ENCODE peak calls at places on chromosomes 2 and 18, in six cellular contexts. P is stomach, G is A549, V is HCT116, T is Peyer's patch, K is transverse colon. F is an unnamed sample.

GRCh38 chr2:237165405-237166276 is 80.0 kb downstream of the COPS8 start:
- DNase-seq in V (peak), T (no peak), G (no peak), K (no peak), P (no peak), F (no peak)

GRCh38 chr2:57296795-57297517 is 749.6 kb upstream of the VRK2 start:
- DNase-seq in K (no peak), T (no peak), G (no peak), P (no peak), V (no peak), F (no peak)

GRCh38 chr18:12946549-12947354 is 1.1 kb upstream of the SEH1L start:
- DNase-seq in P (peak), K (peak), G (peak), T (no peak), V (peak), F (peak)

GRCh38 chr2:204635478-204635877 is 90.2 kb downstream of the PARD3B start:
- DNase-seq in V (no peak), T (no peak), G (no peak), K (no peak), P (no peak), F (no peak)

GRCh38 chr18:50647237-50647636 is 87.3 kb downstream of the MAPK4 start:
- DNase-seq in V (no peak), T (no peak), G (no peak), P (no peak), K (no peak), F (no peak)

GRCh38 chr2:39469807-39470206 is 32.7 kb upstream of the MAP4K3 start:
- DNase-seq in K (peak), T (no peak), P (peak), V (no peak), G (no peak), F (peak)

GRCh38 chr2:38106420-38107182 is 30.6 kb upstream of the CYP1B1 start:
- DNase-seq in V (no peak), K (no peak), T (no peak), P (no peak), G (no peak), F (peak)

GRCh38 chr2:223815186-223815883 is 22.0 kb downstream of the AP1S3 start:
- DNase-seq in V (peak), K (no peak), T (no peak), P (no peak), G (peak), F (peak)

GRCh38 chr2:239304533-239305221 is 96.1 kb downstream of the HDAC4 start:
- DNase-seq in K (peak), V (no peak), P (peak), T (no peak), G (no peak), F (no peak)

GRCh38 chr18:13540783-13541182 is 185.6 kb downstream of the FAM210A start:
- DNase-seq in G (no peak), V (no peak), P (no peak), K (no peak), T (no peak), F (no peak)

GRCh38 chr2:26758790-26759321 is 5.2 kb upstream of the SLC35F6 start:
- DNase-seq in G (no peak), K (no peak), T (no peak), V (no peak), P (no peak), F (no peak)

GRCh38 chr2:19187323-19188020 is 171.0 kb downstream of the OSR1 start:
- DNase-seq in G (no peak), K (no peak), V (peak), T (no peak), P (no peak), F (peak)

GRCh38 chr2:241071677-241072111 is 30.4 kb downstream of the MTERF4 start:
- DNase-seq in G (no peak), K (no peak), V (no peak), T (peak), P (no peak), F (no peak)

GRCh38 chr2:224403657-224404056 is 1.8 kb upstream of the FAM124B start:
- DNase-seq in G (no peak), V (no peak), P (no peak), T (no peak), K (no peak), F (no peak)

GRCh38 chr2:12539306-12539705 is 177.4 kb upstream of the TRIB2 start:
- DNase-seq in V (no peak), T (no peak), K (no peak), G (no peak), P (no peak), F (no peak)

GRCh38 chr2:168220971-168221819 is 26.2 kb downstream of the STK39 start:
- DNase-seq in T (no peak), K (no peak), P (no peak), V (no peak), G (no peak), F (no peak)

GRCh38 chr2:96870631-96871255 is 863 bp upstream of the SEMA4C start:
- DNase-seq in K (peak), P (peak), G (no peak), T (peak), V (no peak), F (no peak)

GRCh38 chr2:224887159-224887558 is 155.1 kb downstream of the DOCK10 start:
- DNase-seq in T (no peak), K (no peak), P (no peak), G (no peak), V (no peak), F (no peak)

GRCh38 chr2:240812721-240813120 is 7.3 kb downstream of the KIF1A start:
- DNase-seq in K (peak), T (peak), G (no peak), P (peak), V (no peak), F (no peak)

GRCh38 chr2:171436307-171436706 is 2.3 kb downstream of the DCAF17 start:
- DNase-seq in V (no peak), K (no peak), G (no peak), P (no peak), T (no peak), F (peak)

GRCh38 chr2:171432206-171432968 is 1.4 kb downstream of the METTL8 start:
- DNase-seq in P (no peak), K (no peak), T (no peak), G (no peak), V (no peak), F (no peak)

GRCh38 chr2:171434671-171434980 is 600 bp downstream of the DCAF17 start:
- DNase-seq in T (no peak), P (no peak), V (no peak), K (peak), G (peak), F (no peak)

GRCh38 chr2:171432969-171433762 is 624 bp downstream of the METTL8 start:
- DNase-seq in V (peak), T (peak), K (peak), G (peak), P (peak), F (no peak)

GRCh38 chr2:171433763-171434670 is at the start of the genes DCAF17 and METTL8:
- DNase-seq in T (peak), K (peak), P (peak), V (peak), G (peak), F (peak)
- TF ChIP-seq POLR2A in T (peak), K (peak), P (no peak), V (peak), G (peak), F (peak)

DNA sequence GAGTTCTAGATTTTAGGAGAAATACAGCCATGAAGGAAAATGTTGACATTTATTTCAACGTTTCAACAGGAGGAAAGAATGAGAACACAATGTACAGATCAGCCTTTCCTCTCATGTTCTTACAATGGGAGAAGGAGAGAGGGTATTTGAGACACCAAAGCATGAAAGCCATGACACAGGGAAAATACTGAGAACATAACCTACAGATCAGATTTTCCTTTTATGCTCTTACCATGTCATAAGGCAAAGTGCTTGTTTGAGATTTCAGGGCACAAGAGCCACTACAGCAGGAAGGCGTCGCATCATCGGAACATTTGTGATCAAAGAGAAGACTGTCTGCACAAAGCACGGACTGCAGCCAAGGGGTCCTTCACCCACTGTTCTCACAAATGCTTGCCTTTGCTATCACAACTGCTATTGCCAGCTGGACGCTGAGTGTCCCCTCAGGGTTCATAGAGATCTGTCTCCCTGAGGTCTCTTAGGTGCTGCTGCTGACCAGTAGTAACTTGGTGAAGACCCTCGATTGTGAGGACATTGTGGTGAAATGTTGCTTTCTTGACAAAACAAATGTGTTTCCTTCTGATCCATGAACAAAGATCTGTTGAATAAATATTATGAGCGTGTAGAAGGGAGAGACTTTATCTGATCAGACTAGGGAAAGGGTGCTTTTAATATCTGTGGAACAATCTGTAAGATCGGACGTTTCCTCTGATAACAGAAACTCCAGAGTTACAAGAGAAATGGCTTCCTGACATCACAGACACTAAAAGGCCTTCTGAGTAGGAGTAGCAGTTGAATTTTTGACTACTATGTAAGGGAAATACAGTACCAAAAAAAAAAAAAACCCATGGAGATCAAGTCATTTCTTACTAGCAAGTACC is 6.4 kb upstream of the IL1RL1 start:
- DNase-seq in G (no peak), T (no peak), V (no peak), K (no peak), P (no peak), F (no peak)
- TF ChIP-seq POLR2A in G (no peak), T (no peak), V (no peak), K (no peak), P (no peak), F (no peak)

DNA sequence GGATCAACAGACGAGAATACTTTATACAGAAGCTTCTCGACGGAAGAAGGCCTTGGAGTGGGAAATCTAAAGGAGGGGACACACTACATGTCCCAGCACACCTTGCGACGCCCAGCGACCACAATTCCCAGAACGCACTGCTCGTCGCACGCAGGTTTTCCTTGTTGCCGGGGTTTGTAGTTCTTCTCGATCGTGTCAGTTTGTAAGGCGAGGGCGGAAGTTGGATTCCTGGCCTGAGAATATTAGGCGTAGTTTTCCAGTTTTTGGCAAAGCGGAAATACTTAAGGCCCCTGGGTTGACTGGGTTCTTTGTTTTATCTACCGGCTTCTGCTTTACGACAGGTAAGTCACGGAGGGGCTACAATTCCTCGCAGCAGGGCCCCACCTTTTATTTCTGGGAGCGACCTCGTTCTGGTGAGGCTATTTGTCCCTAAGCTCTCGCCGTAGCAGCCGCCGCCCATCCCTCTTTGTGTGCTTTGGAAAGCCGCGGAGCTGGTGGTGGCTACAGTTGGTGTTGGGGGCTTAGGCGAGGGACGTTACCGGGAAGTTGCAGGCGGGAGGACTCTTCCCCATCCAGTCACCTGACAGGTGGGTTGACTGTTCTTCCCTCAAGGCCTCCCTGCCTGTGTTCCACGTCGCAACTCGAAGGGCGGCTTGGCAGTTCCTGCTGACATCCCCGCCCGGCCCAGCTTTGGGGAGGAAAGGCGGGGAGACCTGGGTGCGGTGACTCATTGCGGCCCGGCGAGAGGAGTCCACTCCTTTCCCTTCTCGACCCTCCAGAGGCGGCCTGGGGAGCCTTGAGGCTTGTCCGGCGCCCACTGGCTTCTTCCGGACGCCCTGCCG is at the start of gene DYNC1I2:
- DNase-seq in T (peak), P (peak), G (peak), V (peak), K (peak), F (peak)
- TF ChIP-seq POLR2A in T (peak), P (no peak), G (peak), V (no peak), K (peak), F (peak)

DNA sequence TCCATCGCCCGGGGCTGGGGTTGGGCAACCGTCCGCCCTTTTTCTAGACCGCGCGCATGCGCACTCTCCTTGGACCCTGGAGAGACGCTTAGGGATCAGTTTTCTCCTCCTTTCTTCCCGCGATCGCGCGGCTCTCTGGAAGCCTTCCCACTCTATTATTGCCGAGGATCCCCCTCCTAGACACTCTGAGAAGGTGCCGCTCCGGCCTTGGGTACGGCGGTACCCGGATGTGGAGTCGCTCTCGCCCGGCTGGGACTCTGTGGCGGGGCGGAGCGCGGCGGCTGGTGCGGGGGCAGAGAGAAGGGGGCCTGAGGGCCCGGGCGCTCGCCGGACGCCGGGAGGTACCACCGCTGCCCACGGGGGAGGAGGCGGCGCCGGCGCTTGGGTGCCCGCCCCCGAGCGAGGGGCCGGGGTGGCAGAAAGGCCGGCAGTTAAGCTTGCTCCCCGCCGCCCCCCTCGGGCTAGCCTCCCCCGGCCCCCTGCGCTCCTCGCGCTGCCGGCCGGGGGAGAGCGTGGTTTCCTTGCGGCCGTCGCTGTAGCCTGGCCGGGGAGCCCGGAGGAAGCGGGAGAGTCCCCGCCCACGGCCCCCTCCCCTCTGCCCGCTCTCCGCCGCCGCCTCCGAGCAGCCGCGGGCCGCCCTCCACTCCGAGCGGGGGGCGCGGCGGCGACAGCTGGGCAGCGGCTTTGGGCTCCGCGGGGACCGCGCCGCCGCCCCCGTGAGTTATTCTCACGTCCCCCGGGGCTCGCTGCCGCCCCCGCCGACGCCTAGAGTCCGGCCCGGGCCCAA is at the start of gene MIB1:
- DNase-seq in G (peak), T (no peak), K (peak), V (peak), P (peak), F (no peak)
- TF ChIP-seq POLR2A in G (peak), T (peak), K (peak), V (peak), P (no peak), F (peak)

GRCh38 chr2:71601136-71602114 is 148.1 kb downstream of the DYSF start:
- DNase-seq in T (no peak), P (no peak), K (no peak), V (no peak), G (no peak), F (no peak)
- TF ChIP-seq POLR2A in T (no peak), P (no peak), K (no peak), V (no peak), G (no peak), F (no peak)

GRCh38 chr2:69829243-69830044 is at the start of gene GMCL1:
- DNase-seq in G (peak), K (peak), P (peak), V (peak), T (peak), F (peak)
- TF ChIP-seq POLR2A in G (peak), K (peak), P (peak), V (peak), T (peak), F (peak)

DNA sequence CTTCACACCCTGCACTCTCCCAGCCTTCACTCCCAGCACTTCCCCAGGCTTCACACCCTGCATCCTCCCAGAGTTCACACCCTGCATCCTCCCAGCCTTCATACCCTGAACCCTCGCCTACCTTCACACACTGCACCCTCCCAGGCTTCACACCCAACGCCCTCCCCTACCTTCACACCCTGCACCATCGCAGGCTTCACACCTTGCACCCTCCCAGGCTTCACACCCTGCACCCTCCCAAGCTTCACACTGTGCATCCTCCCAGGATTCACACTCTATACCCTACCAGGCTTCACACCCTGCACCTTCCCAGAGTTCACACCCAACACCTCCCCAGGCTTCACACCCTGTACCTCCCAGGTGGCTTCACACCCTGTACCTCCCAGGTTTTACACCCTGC is 448.7 kb upstream of the MYT1L start:
- DNase-seq in K (no peak), P (no peak), T (peak), G (no peak), V (no peak), F (no peak)
- TF ChIP-seq POLR2A in K (no peak), P (no peak), T (no peak), G (no peak), V (no peak), F (no peak)

GRCh38 chr18:63320041-63320689 is 596 bp upstream of the BCL2 start:
- DNase-seq in T (peak), V (peak), P (peak), G (peak), K (peak), F (peak)
- TF ChIP-seq POLR2A in T (peak), V (no peak), P (no peak), G (no peak), K (peak), F (no peak)

F was measured in H54.